ENCODE peak calls at places on chromosomes 6 and 20, in seven cellular contexts. One of them, this sample, is unnamed.

GRCh38 chr6:124879110-124879991 is 82.9 kb upstream of the RNF217 start:
- DNase-seq in GM12865: no peak
- DNase-seq in AG10803: no peak
- DNase-seq in AG04449: no peak
- DNase-seq in fibroblast of pulmonary artery: no peak
- DNase-seq in heart right ventricle: no peak
- DNase-seq in GM23338: no peak
- DNase-seq in this sample: no peak

GRCh38 chr20:48456361-48457184 is 371.2 kb downstream of the PREX1 start:
- DNase-seq in GM23338: no peak
- DNase-seq in fibroblast of pulmonary artery: no peak
- DNase-seq in heart right ventricle: no peak
- DNase-seq in GM12865: peak
- DNase-seq in AG10803: no peak
- DNase-seq in AG04449: no peak
- DNase-seq in this sample: no peak

GRCh38 chr20:33664085-33664761 is 2.1 kb downstream of the C20orf144 start:
- DNase-seq in GM23338: peak
- DNase-seq in heart right ventricle: no peak
- DNase-seq in fibroblast of pulmonary artery: no peak
- DNase-seq in AG04449: no peak
- DNase-seq in AG10803: no peak
- DNase-seq in GM12865: peak
- DNase-seq in this sample: no peak

GRCh38 chr6:10051283-10051682 is 363.6 kb downstream of the TFAP2A start:
- DNase-seq in GM12865: no peak
- DNase-seq in heart right ventricle: no peak
- DNase-seq in fibroblast of pulmonary artery: no peak
- DNase-seq in AG10803: no peak
- DNase-seq in GM23338: no peak
- DNase-seq in AG04449: no peak
- DNase-seq in this sample: no peak

GRCh38 chr6:88238065-88238464 is 71.9 kb upstream of the CNR1 start:
- DNase-seq in GM12865: peak
- DNase-seq in GM23338: peak
- DNase-seq in AG10803: peak
- DNase-seq in heart right ventricle: no peak
- DNase-seq in fibroblast of pulmonary artery: peak
- DNase-seq in AG04449: no peak
- DNase-seq in this sample: no peak

GRCh38 chr6:146026873-146027272 is 2.0 kb upstream of the GRM1 start:
- DNase-seq in GM23338: peak
- DNase-seq in heart right ventricle: no peak
- DNase-seq in GM12865: no peak
- DNase-seq in AG10803: no peak
- DNase-seq in fibroblast of pulmonary artery: no peak
- DNase-seq in AG04449: no peak
- DNase-seq in this sample: no peak

GRCh38 chr20:8901237-8902025 is 167.5 kb upstream of the PLCB4 start:
- DNase-seq in GM12865: no peak
- DNase-seq in AG10803: peak
- DNase-seq in fibroblast of pulmonary artery: no peak
- DNase-seq in GM23338: peak
- DNase-seq in AG04449: no peak
- DNase-seq in heart right ventricle: peak
- DNase-seq in this sample: no peak

GRCh38 chr6:20254295-20254694 is 42.0 kb upstream of the MBOAT1 start:
- DNase-seq in AG10803: no peak
- DNase-seq in GM12865: no peak
- DNase-seq in fibroblast of pulmonary artery: no peak
- DNase-seq in heart right ventricle: no peak
- DNase-seq in AG04449: no peak
- DNase-seq in GM23338: no peak
- DNase-seq in this sample: no peak

GRCh38 chr6:34791164-34791841 is 580 bp upstream of the BLTP3A start:
- DNase-seq in fibroblast of pulmonary artery: peak
- DNase-seq in AG04449: no peak
- DNase-seq in heart right ventricle: peak
- DNase-seq in GM23338: peak
- DNase-seq in AG10803: peak
- DNase-seq in GM12865: peak
- DNase-seq in this sample: no peak

GRCh38 chr20:43205699-43206098 is 16.0 kb upstream of the PTPRT start:
- DNase-seq in fibroblast of pulmonary artery: no peak
- DNase-seq in AG04449: no peak
- DNase-seq in heart right ventricle: no peak
- DNase-seq in GM12865: no peak
- DNase-seq in AG10803: no peak
- DNase-seq in GM23338: no peak
- DNase-seq in this sample: no peak
- TF ChIP-seq CTCF in fibroblast of pulmonary artery: no peak
- TF ChIP-seq CTCF in AG04449: no peak
- TF ChIP-seq CTCF in heart right ventricle: no peak
- TF ChIP-seq CTCF in GM12865: no peak
- TF ChIP-seq CTCF in AG10803: no peak
- TF ChIP-seq CTCF in GM23338: no peak
- TF ChIP-seq CTCF in this sample: no peak

GRCh38 chr20:63831696-63832686 is 927 bp upstream of the ZBTB46 start:
- DNase-seq in heart right ventricle: peak
- DNase-seq in GM12865: no peak
- DNase-seq in fibroblast of pulmonary artery: no peak
- DNase-seq in GM23338: peak
- DNase-seq in AG04449: no peak
- DNase-seq in AG10803: no peak
- DNase-seq in this sample: no peak
- H3K4me3 ChIP-seq in heart right ventricle: peak
- H3K4me3 ChIP-seq in GM12865: no peak
- H3K4me3 ChIP-seq in fibroblast of pulmonary artery: peak
- H3K4me3 ChIP-seq in GM23338: peak
- H3K4me3 ChIP-seq in AG04449: peak
- H3K4me3 ChIP-seq in AG10803: no peak
- H3K4me3 ChIP-seq in this sample: peak

GRCh38 chr20:22681591-22682248 is 97.3 kb upstream of the FOXA2 start:
- DNase-seq in heart right ventricle: no peak
- DNase-seq in GM23338: no peak
- DNase-seq in fibroblast of pulmonary artery: no peak
- DNase-seq in AG10803: no peak
- DNase-seq in AG04449: no peak
- DNase-seq in GM12865: no peak
- DNase-seq in this sample: no peak

GRCh38 chr20:22684763-22685443 is 100.5 kb upstream of the FOXA2 start:
- DNase-seq in GM23338: peak
- DNase-seq in fibroblast of pulmonary artery: no peak
- DNase-seq in GM12865: no peak
- DNase-seq in AG04449: no peak
- DNase-seq in AG10803: no peak
- DNase-seq in heart right ventricle: no peak
- DNase-seq in this sample: no peak

GRCh38 chr20:22686097-22686496 is 101.7 kb upstream of the FOXA2 start:
- DNase-seq in GM12865: peak
- DNase-seq in AG10803: peak
- DNase-seq in heart right ventricle: peak
- DNase-seq in AG04449: no peak
- DNase-seq in fibroblast of pulmonary artery: peak
- DNase-seq in GM23338: peak
- DNase-seq in this sample: no peak

GRCh38 chr20:22682381-22682780 is 98.0 kb upstream of the FOXA2 start:
- DNase-seq in AG10803: no peak
- DNase-seq in heart right ventricle: no peak
- DNase-seq in GM23338: no peak
- DNase-seq in AG04449: no peak
- DNase-seq in GM12865: no peak
- DNase-seq in fibroblast of pulmonary artery: no peak
- DNase-seq in this sample: no peak

DNA sequence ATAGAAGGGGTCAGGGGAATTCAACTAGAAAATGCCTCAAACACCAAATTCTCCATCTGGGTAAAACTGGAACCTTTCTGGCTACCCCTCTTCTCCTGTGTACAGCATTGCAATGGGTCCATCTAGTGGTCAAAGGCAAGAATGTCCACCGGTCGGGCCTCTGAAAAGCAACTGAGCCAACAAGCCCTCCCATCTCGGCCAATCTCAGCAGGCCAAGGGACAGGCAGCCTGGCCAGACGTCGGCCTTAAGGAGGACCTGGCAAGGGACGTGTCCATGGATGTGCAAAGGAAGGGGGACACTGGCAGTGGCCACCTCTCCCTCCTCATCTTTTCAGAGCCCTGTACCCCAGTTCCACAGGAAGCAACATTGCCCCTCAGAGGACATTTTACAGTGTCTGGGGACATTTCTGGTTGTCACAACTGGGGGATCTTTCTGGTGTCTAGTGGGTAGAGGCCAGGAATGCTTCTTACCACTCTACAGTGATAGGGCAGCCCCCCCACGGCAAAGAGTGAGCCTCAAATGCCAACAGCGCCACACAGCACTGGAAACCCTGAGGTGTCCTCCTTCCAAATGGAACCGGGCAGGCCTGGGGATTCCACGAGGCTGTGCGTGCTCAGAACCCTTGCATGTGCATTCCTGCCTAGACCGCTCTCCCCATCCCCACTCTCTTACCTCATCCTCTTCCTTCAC is 99.8 kb upstream of the FOXA2 start:
- DNase-seq in GM23338: peak
- DNase-seq in AG04449: peak
- DNase-seq in GM12865: peak
- DNase-seq in fibroblast of pulmonary artery: peak
- DNase-seq in AG10803: peak
- DNase-seq in heart right ventricle: peak
- DNase-seq in this sample: peak
- TF ChIP-seq CTCF in GM23338: peak
- TF ChIP-seq CTCF in AG04449: peak
- TF ChIP-seq CTCF in GM12865: peak
- TF ChIP-seq CTCF in fibroblast of pulmonary artery: peak
- TF ChIP-seq CTCF in AG10803: peak
- TF ChIP-seq CTCF in heart right ventricle: peak
- TF ChIP-seq CTCF in this sample: peak

DNA sequence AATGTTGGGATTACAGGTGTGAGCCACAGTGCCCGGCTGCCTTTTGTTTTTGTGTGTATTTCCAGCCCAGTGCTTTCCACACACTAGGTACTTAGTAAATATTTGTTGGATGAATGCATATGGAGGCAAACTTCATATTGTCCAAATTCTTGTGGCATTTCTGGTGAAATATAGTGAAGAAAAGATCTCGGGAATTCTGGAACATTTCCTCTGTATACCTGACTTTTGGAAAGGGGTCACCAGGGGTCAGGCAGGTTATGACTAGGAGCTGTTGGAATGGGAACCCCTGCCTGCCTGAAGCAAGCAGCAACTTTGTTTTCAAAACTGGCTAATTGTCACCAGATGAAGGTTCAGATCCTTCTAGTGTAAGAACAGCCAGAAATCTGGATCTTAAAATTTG is 12.1 kb upstream of the SCP2D1 start:
- DNase-seq in heart right ventricle: no peak
- DNase-seq in fibroblast of pulmonary artery: no peak
- DNase-seq in AG10803: no peak
- DNase-seq in AG04449: no peak
- DNase-seq in GM23338: no peak
- DNase-seq in GM12865: no peak
- DNase-seq in this sample: no peak
- H3K4me3 ChIP-seq in heart right ventricle: no peak
- H3K4me3 ChIP-seq in fibroblast of pulmonary artery: no peak
- H3K4me3 ChIP-seq in AG10803: no peak
- H3K4me3 ChIP-seq in AG04449: no peak
- H3K4me3 ChIP-seq in GM23338: no peak
- H3K4me3 ChIP-seq in GM12865: no peak
- H3K4me3 ChIP-seq in this sample: no peak

GRCh38 chr6:28896505-28897392 is 27.0 kb downstream of the TRIM27 start:
- DNase-seq in GM12865: peak
- DNase-seq in fibroblast of pulmonary artery: peak
- DNase-seq in GM23338: peak
- DNase-seq in AG10803: peak
- DNase-seq in heart right ventricle: peak
- DNase-seq in AG04449: no peak
- DNase-seq in this sample: no peak
- TF ChIP-seq CTCF in GM12865: peak
- TF ChIP-seq CTCF in fibroblast of pulmonary artery: peak
- TF ChIP-seq CTCF in GM23338: no peak
- TF ChIP-seq CTCF in AG10803: peak
- TF ChIP-seq CTCF in heart right ventricle: no peak
- TF ChIP-seq CTCF in AG04449: peak
- TF ChIP-seq CTCF in this sample: no peak

GRCh38 chr6:6823568-6824224 is 235.2 kb downstream of the LY86 start:
- DNase-seq in GM12865: peak
- DNase-seq in AG10803: no peak
- DNase-seq in fibroblast of pulmonary artery: no peak
- DNase-seq in GM23338: no peak
- DNase-seq in heart right ventricle: no peak
- DNase-seq in AG04449: no peak
- DNase-seq in this sample: no peak
- H3K4me3 ChIP-seq in GM12865: no peak
- H3K4me3 ChIP-seq in AG10803: no peak
- H3K4me3 ChIP-seq in fibroblast of pulmonary artery: no peak
- H3K4me3 ChIP-seq in GM23338: no peak
- H3K4me3 ChIP-seq in heart right ventricle: no peak
- H3K4me3 ChIP-seq in AG04449: no peak
- H3K4me3 ChIP-seq in this sample: no peak

GRCh38 chr20:24007758-24008157 is 19.2 kb upstream of the GGTLC1 start:
- DNase-seq in AG10803: no peak
- DNase-seq in GM12865: no peak
- DNase-seq in GM23338: no peak
- DNase-seq in AG04449: no peak
- DNase-seq in fibroblast of pulmonary artery: no peak
- DNase-seq in heart right ventricle: no peak
- DNase-seq in this sample: no peak
- TF ChIP-seq CTCF in AG10803: no peak
- TF ChIP-seq CTCF in GM12865: no peak
- TF ChIP-seq CTCF in GM23338: no peak
- TF ChIP-seq CTCF in AG04449: no peak
- TF ChIP-seq CTCF in fibroblast of pulmonary artery: no peak
- TF ChIP-seq CTCF in heart right ventricle: no peak
- TF ChIP-seq CTCF in this sample: no peak

GRCh38 chr6:139262519-139263300 is 29.1 kb downstream of the TXLNB start:
- DNase-seq in fibroblast of pulmonary artery: no peak
- DNase-seq in AG04449: no peak
- DNase-seq in GM23338: no peak
- DNase-seq in heart right ventricle: no peak
- DNase-seq in AG10803: no peak
- DNase-seq in GM12865: peak
- DNase-seq in this sample: no peak
- H3K4me3 ChIP-seq in fibroblast of pulmonary artery: no peak
- H3K4me3 ChIP-seq in AG04449: no peak
- H3K4me3 ChIP-seq in GM23338: no peak
- H3K4me3 ChIP-seq in heart right ventricle: no peak
- H3K4me3 ChIP-seq in AG10803: no peak
- H3K4me3 ChIP-seq in GM12865: no peak
- H3K4me3 ChIP-seq in this sample: no peak

This sample was measured in astrocyte of the cerebellum.